ENCODE peak calls at places on chromosome 16, in nine cellular contexts. One of them, this sample, is unnamed.

GRCh38 chr16:60013076-60013475 is 1279.0 kb upstream of the GOT2 start:
- DNase-seq in psoas muscle: no peak
- DNase-seq in MM.1S: no peak
- DNase-seq in right atrium auricular region: no peak
- DNase-seq in CD8-positive, alpha-beta memory T cell: no peak
- DNase-seq in tibial nerve: no peak
- DNase-seq in adrenal gland: no peak
- DNase-seq in body of pancreas: no peak
- DNase-seq in Peyer's patch: peak; percentile 34
- DNase-seq in this sample: no peak

GRCh38 chr16:24731722-24732419 is 2.4 kb downstream of the TNRC6A start:
- DNase-seq in tibial nerve: no peak
- DNase-seq in body of pancreas: peak; percentile 57
- DNase-seq in CD8-positive, alpha-beta memory T cell: no peak
- DNase-seq in psoas muscle: peak; percentile 66
- DNase-seq in adrenal gland: peak; percentile 73
- DNase-seq in right atrium auricular region: no peak
- DNase-seq in Peyer's patch: no peak
- DNase-seq in MM.1S: no peak
- DNase-seq in this sample: no peak

GRCh38 chr16:72179592-72179991 is 7.6 kb upstream of the PMFBP1 start:
- DNase-seq in MM.1S: no peak
- DNase-seq in adrenal gland: no peak
- DNase-seq in CD8-positive, alpha-beta memory T cell: no peak
- DNase-seq in tibial nerve: no peak
- DNase-seq in body of pancreas: no peak
- DNase-seq in psoas muscle: no peak
- DNase-seq in Peyer's patch: no peak
- DNase-seq in right atrium auricular region: no peak
- DNase-seq in this sample: no peak

GRCh38 chr16:16083421-16084156 is 134.2 kb downstream of the ABCC1 start:
- DNase-seq in psoas muscle: no peak
- DNase-seq in MM.1S: no peak
- DNase-seq in CD8-positive, alpha-beta memory T cell: no peak
- DNase-seq in body of pancreas: no peak
- DNase-seq in tibial nerve: no peak
- DNase-seq in Peyer's patch: no peak
- DNase-seq in adrenal gland: no peak
- DNase-seq in right atrium auricular region: no peak
- DNase-seq in this sample: peak; percentile 49

GRCh38 chr16:35749253-35750141 is 2290.1 kb downstream of the TP53TG3F start:
- DNase-seq in body of pancreas: no peak
- DNase-seq in psoas muscle: no peak
- DNase-seq in Peyer's patch: no peak
- DNase-seq in adrenal gland: no peak
- DNase-seq in CD8-positive, alpha-beta memory T cell: no peak
- DNase-seq in right atrium auricular region: peak; percentile 46
- DNase-seq in MM.1S: no peak
- DNase-seq in tibial nerve: no peak
- DNase-seq in this sample: no peak

GRCh38 chr16:50540711-50541007 is 7.5 kb upstream of the NKD1 start:
- DNase-seq in Peyer's patch: no peak
- DNase-seq in CD8-positive, alpha-beta memory T cell: no peak
- DNase-seq in MM.1S: no peak
- DNase-seq in tibial nerve: no peak
- DNase-seq in right atrium auricular region: no peak
- DNase-seq in body of pancreas: no peak
- DNase-seq in psoas muscle: no peak
- DNase-seq in adrenal gland: no peak
- DNase-seq in this sample: no peak

GRCh38 chr16:56389554-56389953 is 35.8 kb downstream of the AMFR start:
- DNase-seq in psoas muscle: no peak
- DNase-seq in tibial nerve: no peak
- DNase-seq in body of pancreas: no peak
- DNase-seq in right atrium auricular region: no peak
- DNase-seq in adrenal gland: peak; percentile 66
- DNase-seq in Peyer's patch: no peak
- DNase-seq in MM.1S: no peak
- DNase-seq in CD8-positive, alpha-beta memory T cell: no peak
- DNase-seq in this sample: no peak

GRCh38 chr16:82037666-82038065 is 2.6 kb downstream of the HSD17B2 start:
- DNase-seq in adrenal gland: no peak
- DNase-seq in right atrium auricular region: no peak
- DNase-seq in Peyer's patch: no peak
- DNase-seq in body of pancreas: no peak
- DNase-seq in CD8-positive, alpha-beta memory T cell: no peak
- DNase-seq in psoas muscle: no peak
- DNase-seq in MM.1S: no peak
- DNase-seq in tibial nerve: no peak
- DNase-seq in this sample: no peak

GRCh38 chr16:79602615-79603014 is 2.1 kb upstream of the MAF start:
- DNase-seq in Peyer's patch: no peak
- DNase-seq in right atrium auricular region: peak; percentile 40
- DNase-seq in MM.1S: peak; percentile 37
- DNase-seq in psoas muscle: no peak
- DNase-seq in tibial nerve: no peak
- DNase-seq in CD8-positive, alpha-beta memory T cell: no peak
- DNase-seq in adrenal gland: no peak
- DNase-seq in body of pancreas: no peak
- DNase-seq in this sample: no peak
- H3K27ac ChIP-seq in Peyer's patch: peak overlapping the region; percentile 38
- H3K27ac ChIP-seq in right atrium auricular region: no peak overlapping the region
- H3K27ac ChIP-seq in MM.1S: peak overlapping the region; percentile 93
- H3K27ac ChIP-seq in psoas muscle: peak overlapping the region; percentile 94
- H3K27ac ChIP-seq in tibial nerve: peak overlapping the region; percentile 91
- H3K27ac ChIP-seq in CD8-positive, alpha-beta memory T cell: no peak overlapping the region
- H3K27ac ChIP-seq in adrenal gland: no peak overlapping the region
- H3K27ac ChIP-seq in body of pancreas: no peak overlapping the region
- H3K27ac ChIP-seq in this sample: peak overlapping the region; percentile 80

GRCh38 chr16:2971134-2971984 is 2.2 kb downstream of the PAQR4 start:
- DNase-seq in body of pancreas: no peak
- DNase-seq in Peyer's patch: no peak
- DNase-seq in CD8-positive, alpha-beta memory T cell: no peak
- DNase-seq in tibial nerve: no peak
- DNase-seq in psoas muscle: no peak
- DNase-seq in adrenal gland: no peak
- DNase-seq in right atrium auricular region: no peak
- DNase-seq in MM.1S: no peak
- DNase-seq in this sample: no peak
- H3K4me3 ChIP-seq in body of pancreas: no peak overlapping the region
- H3K4me3 ChIP-seq in Peyer's patch: no peak overlapping the region
- H3K4me3 ChIP-seq in CD8-positive, alpha-beta memory T cell: no peak overlapping the region
- H3K4me3 ChIP-seq in tibial nerve: no peak overlapping the region
- H3K4me3 ChIP-seq in psoas muscle: no peak overlapping the region
- H3K4me3 ChIP-seq in adrenal gland: no peak overlapping the region
- H3K4me3 ChIP-seq in right atrium auricular region: no peak overlapping the region
- H3K4me3 ChIP-seq in MM.1S: no peak overlapping the region
- H3K4me3 ChIP-seq in this sample: no peak overlapping the region

GRCh38 chr16:75262800-75263127 is 11.3 kb upstream of the BCAR1 start:
- DNase-seq in adrenal gland: no peak
- DNase-seq in psoas muscle: no peak
- DNase-seq in Peyer's patch: no peak
- DNase-seq in tibial nerve: no peak
- DNase-seq in body of pancreas: no peak
- DNase-seq in right atrium auricular region: no peak
- DNase-seq in MM.1S: no peak
- DNase-seq in CD8-positive, alpha-beta memory T cell: no peak
- DNase-seq in this sample: no peak
- H3K4me1 ChIP-seq in adrenal gland: peaks cover 69% of the 10 kb centered on the region
- H3K4me1 ChIP-seq in psoas muscle: peaks cover 82% of the 10 kb centered on the region
- H3K4me1 ChIP-seq in Peyer's patch: peaks cover 6% of the 10 kb centered on the region
- H3K4me1 ChIP-seq in tibial nerve: peaks cover 51% of the 10 kb centered on the region
- H3K4me1 ChIP-seq in body of pancreas: peaks cover 65% of the 10 kb centered on the region
- H3K4me1 ChIP-seq in right atrium auricular region: peaks cover 79% of the 10 kb centered on the region
- H3K4me1 ChIP-seq in MM.1S: no peaks in the 10 kb centered on the region
- H3K4me1 ChIP-seq in CD8-positive, alpha-beta memory T cell: no peaks in the 10 kb centered on the region
- H3K4me1 ChIP-seq in this sample: peaks cover 14% of the 10 kb centered on the region

GRCh38 chr16:79928142-79928735 is 327.7 kb upstream of the MAF start:
- DNase-seq in body of pancreas: no peak
- DNase-seq in MM.1S: no peak
- DNase-seq in tibial nerve: no peak
- DNase-seq in adrenal gland: no peak
- DNase-seq in Peyer's patch: no peak
- DNase-seq in CD8-positive, alpha-beta memory T cell: no peak
- DNase-seq in psoas muscle: no peak
- DNase-seq in right atrium auricular region: no peak
- DNase-seq in this sample: no peak
- H3K27ac ChIP-seq in body of pancreas: no peak overlapping the region
- H3K27ac ChIP-seq in MM.1S: no peak overlapping the region
- H3K27ac ChIP-seq in tibial nerve: no peak overlapping the region
- H3K27ac ChIP-seq in adrenal gland: no peak overlapping the region
- H3K27ac ChIP-seq in Peyer's patch: no peak overlapping the region
- H3K27ac ChIP-seq in CD8-positive, alpha-beta memory T cell: no peak overlapping the region
- H3K27ac ChIP-seq in psoas muscle: no peak overlapping the region
- H3K27ac ChIP-seq in right atrium auricular region: no peak overlapping the region
- H3K27ac ChIP-seq in this sample: no peak overlapping the region

GRCh38 chr16:52741386-52741785 is 194.4 kb upstream of the TOX3 start:
- DNase-seq in adrenal gland: no peak
- DNase-seq in MM.1S: no peak
- DNase-seq in tibial nerve: no peak
- DNase-seq in psoas muscle: no peak
- DNase-seq in CD8-positive, alpha-beta memory T cell: no peak
- DNase-seq in Peyer's patch: no peak
- DNase-seq in body of pancreas: no peak
- DNase-seq in right atrium auricular region: no peak
- DNase-seq in this sample: no peak
- H3K4me3 ChIP-seq in adrenal gland: no peak overlapping the region
- H3K4me3 ChIP-seq in MM.1S: no peak overlapping the region
- H3K4me3 ChIP-seq in tibial nerve: no peak overlapping the region
- H3K4me3 ChIP-seq in psoas muscle: no peak overlapping the region
- H3K4me3 ChIP-seq in CD8-positive, alpha-beta memory T cell: no peak overlapping the region
- H3K4me3 ChIP-seq in Peyer's patch: no peak overlapping the region
- H3K4me3 ChIP-seq in body of pancreas: no peak overlapping the region
- H3K4me3 ChIP-seq in right atrium auricular region: no peak overlapping the region
- H3K4me3 ChIP-seq in this sample: no peak overlapping the region

GRCh38 chr16:27320261-27321012 is 6.7 kb downstream of the IL4R start:
- DNase-seq in psoas muscle: no peak
- DNase-seq in CD8-positive, alpha-beta memory T cell: no peak
- DNase-seq in MM.1S: no peak
- DNase-seq in tibial nerve: no peak
- DNase-seq in right atrium auricular region: no peak
- DNase-seq in adrenal gland: peak; percentile 16
- DNase-seq in Peyer's patch: no peak
- DNase-seq in body of pancreas: peak; percentile 3
- DNase-seq in this sample: no peak

GRCh38 chr16:27317738-27318398 is 4.1 kb downstream of the IL4R start:
- DNase-seq in MM.1S: no peak
- DNase-seq in psoas muscle: no peak
- DNase-seq in adrenal gland: peak; percentile 2
- DNase-seq in Peyer's patch: no peak
- DNase-seq in right atrium auricular region: no peak
- DNase-seq in body of pancreas: no peak
- DNase-seq in tibial nerve: no peak
- DNase-seq in CD8-positive, alpha-beta memory T cell: no peak
- DNase-seq in this sample: peak; percentile 22

GRCh38 chr16:27317320-27317719 is 3.5 kb downstream of the IL4R start:
- DNase-seq in tibial nerve: no peak
- DNase-seq in body of pancreas: no peak
- DNase-seq in right atrium auricular region: no peak
- DNase-seq in psoas muscle: no peak
- DNase-seq in CD8-positive, alpha-beta memory T cell: no peak
- DNase-seq in adrenal gland: peak; percentile 9
- DNase-seq in MM.1S: no peak
- DNase-seq in Peyer's patch: no peak
- DNase-seq in this sample: no peak

GRCh38 chr16:27319257-27319965 is 5.6 kb downstream of the IL4R start:
- DNase-seq in tibial nerve: no peak
- DNase-seq in right atrium auricular region: no peak
- DNase-seq in adrenal gland: peak; percentile 4
- DNase-seq in psoas muscle: no peak
- DNase-seq in body of pancreas: no peak
- DNase-seq in MM.1S: no peak
- DNase-seq in CD8-positive, alpha-beta memory T cell: no peak
- DNase-seq in Peyer's patch: no peak
- DNase-seq in this sample: peak; percentile 12

GRCh38 chr16:27318399-27319256 is 4.9 kb downstream of the IL4R start:
- DNase-seq in MM.1S: no peak
- DNase-seq in psoas muscle: peak; percentile 57
- DNase-seq in right atrium auricular region: no peak
- DNase-seq in Peyer's patch: no peak
- DNase-seq in CD8-positive, alpha-beta memory T cell: peak; percentile 12
- DNase-seq in body of pancreas: no peak
- DNase-seq in adrenal gland: peak; percentile 38
- DNase-seq in tibial nerve: no peak
- DNase-seq in this sample: peak; percentile 33
- H3K4me1 ChIP-seq in MM.1S: no peaks in the 10 kb centered on the region
- H3K4me1 ChIP-seq in psoas muscle: no peaks in the 10 kb centered on the region
- H3K4me1 ChIP-seq in right atrium auricular region: peaks cover 67% of the 10 kb centered on the region
- H3K4me1 ChIP-seq in Peyer's patch: no peaks in the 10 kb centered on the region
- H3K4me1 ChIP-seq in CD8-positive, alpha-beta memory T cell: peaks cover 87% of the 10 kb centered on the region
- H3K4me1 ChIP-seq in body of pancreas: peaks cover 59% of the 10 kb centered on the region
- H3K4me1 ChIP-seq in adrenal gland: peaks cover 86% of the 10 kb centered on the region
- H3K4me1 ChIP-seq in tibial nerve: peaks cover 15% of the 10 kb centered on the region
- H3K4me1 ChIP-seq in this sample: peaks cover 71% of the 10 kb centered on the region

GRCh38 chr16:19431636-19432340 is 14.1 kb downstream of the TMC5 start:
- DNase-seq in MM.1S: no peak
- DNase-seq in Peyer's patch: no peak
- DNase-seq in adrenal gland: no peak
- DNase-seq in psoas muscle: no peak
- DNase-seq in tibial nerve: no peak
- DNase-seq in right atrium auricular region: no peak
- DNase-seq in body of pancreas: no peak
- DNase-seq in CD8-positive, alpha-beta memory T cell: no peak
- DNase-seq in this sample: no peak
- H3K27ac ChIP-seq in MM.1S: no peak overlapping the region
- H3K27ac ChIP-seq in Peyer's patch: peak overlapping the region; percentile 68
- H3K27ac ChIP-seq in adrenal gland: no peak overlapping the region
- H3K27ac ChIP-seq in psoas muscle: no peak overlapping the region
- H3K27ac ChIP-seq in tibial nerve: peak overlapping the region; percentile 32
- H3K27ac ChIP-seq in right atrium auricular region: no peak overlapping the region
- H3K27ac ChIP-seq in body of pancreas: peak overlapping the region; percentile 67
- H3K27ac ChIP-seq in CD8-positive, alpha-beta memory T cell: no peak overlapping the region
- H3K27ac ChIP-seq in this sample: no peak overlapping the region

GRCh38 chr16:1433756-1434155 is 2.9 kb downstream of the PERCC1 start:
- DNase-seq in right atrium auricular region: no peak
- DNase-seq in psoas muscle: no peak
- DNase-seq in Peyer's patch: no peak
- DNase-seq in adrenal gland: no peak
- DNase-seq in CD8-positive, alpha-beta memory T cell: no peak
- DNase-seq in body of pancreas: no peak
- DNase-seq in tibial nerve: no peak
- DNase-seq in MM.1S: no peak
- DNase-seq in this sample: no peak
- H3K4me3 ChIP-seq in right atrium auricular region: no peak overlapping the region
- H3K4me3 ChIP-seq in psoas muscle: no peak overlapping the region
- H3K4me3 ChIP-seq in Peyer's patch: no peak overlapping the region
- H3K4me3 ChIP-seq in adrenal gland: no peak overlapping the region
- H3K4me3 ChIP-seq in CD8-positive, alpha-beta memory T cell: no peak overlapping the region
- H3K4me3 ChIP-seq in body of pancreas: no peak overlapping the region
- H3K4me3 ChIP-seq in tibial nerve: no peak overlapping the region
- H3K4me3 ChIP-seq in MM.1S: no peak overlapping the region
- H3K4me3 ChIP-seq in this sample: no peak overlapping the region

DNA sequence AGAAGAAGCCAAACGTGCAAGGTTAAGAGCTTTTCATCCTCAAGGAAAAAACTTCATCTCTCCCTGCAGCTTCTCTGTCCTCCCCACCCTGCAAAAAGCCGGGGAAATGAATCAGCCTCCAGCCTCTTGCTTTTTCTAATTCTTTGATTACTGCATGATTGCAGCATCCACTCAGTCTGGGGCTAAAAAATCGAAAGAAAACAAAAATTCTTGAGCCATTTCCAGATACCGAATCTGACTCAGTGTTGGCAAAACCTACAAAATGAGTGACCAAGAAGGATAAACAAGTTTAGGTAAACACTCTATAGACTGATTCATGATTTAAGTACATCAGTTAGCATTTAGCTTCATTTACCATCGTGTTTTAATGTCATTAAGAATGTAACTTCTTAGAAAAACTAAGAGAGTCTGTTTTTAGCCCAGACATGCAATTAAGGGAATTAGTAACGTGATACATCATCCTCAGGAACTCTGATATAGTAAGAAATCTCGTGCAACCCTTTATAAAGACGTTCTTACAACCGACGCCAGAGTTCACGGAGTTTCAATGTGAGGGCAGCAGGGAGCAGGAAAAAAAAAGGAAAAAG is 287.3 kb upstream of the FOXF1 start:
- DNase-seq in CD8-positive, alpha-beta memory T cell: no peak
- DNase-seq in Peyer's patch: no peak
- DNase-seq in psoas muscle: no peak
- DNase-seq in adrenal gland: no peak
- DNase-seq in tibial nerve: no peak
- DNase-seq in right atrium auricular region: no peak
- DNase-seq in body of pancreas: no peak
- DNase-seq in MM.1S: no peak
- DNase-seq in this sample: no peak
- H3K4me1 ChIP-seq in CD8-positive, alpha-beta memory T cell: no peaks in the 10 kb centered on the region
- H3K4me1 ChIP-seq in Peyer's patch: no peaks in the 10 kb centered on the region
- H3K4me1 ChIP-seq in psoas muscle: no peaks in the 10 kb centered on the region
- H3K4me1 ChIP-seq in adrenal gland: no peaks in the 10 kb centered on the region
- H3K4me1 ChIP-seq in tibial nerve: peaks cover 3% of the 10 kb centered on the region
- H3K4me1 ChIP-seq in right atrium auricular region: peaks cover 5% of the 10 kb centered on the region
- H3K4me1 ChIP-seq in body of pancreas: peaks cover 9% of the 10 kb centered on the region
- H3K4me1 ChIP-seq in MM.1S: no peaks in the 10 kb centered on the region
- H3K4me1 ChIP-seq in this sample: no peaks in the 10 kb centered on the region